ENCODE peak calls at places on chromosomes 2 and 18, in four cellular contexts. One of them, this sample, is unnamed.

GRCh38 chr18:2213905-2214304 is 357.4 kb downstream of the METTL4 start:
- DNase-seq in lower leg skin: no peak
- DNase-seq in endothelial cell: no peak
- DNase-seq in foreskin fibroblast: no peak
- DNase-seq in this sample: no peak

GRCh38 chr18:31217455-31217854 is 54.8 kb upstream of the DSC1 start:
- DNase-seq in foreskin fibroblast: no peak
- DNase-seq in endothelial cell: no peak
- DNase-seq in lower leg skin: no peak
- DNase-seq in this sample: no peak

GRCh38 chr2:73963385-73964120 is 21.2 kb upstream of the TET3 start:
- DNase-seq in foreskin fibroblast: peak
- DNase-seq in lower leg skin: no peak
- DNase-seq in endothelial cell: no peak
- DNase-seq in this sample: no peak

GRCh38 chr18:79693561-79694205 is 14.1 kb downstream of the CTDP1 start:
- DNase-seq in foreskin fibroblast: no peak
- DNase-seq in lower leg skin: no peak
- DNase-seq in endothelial cell: no peak
- DNase-seq in this sample: no peak

GRCh38 chr18:79512461-79513380 is 117.0 kb downstream of the NFATC1 start:
- DNase-seq in foreskin fibroblast: no peak
- DNase-seq in endothelial cell: peak
- DNase-seq in lower leg skin: no peak
- DNase-seq in this sample: no peak

GRCh38 chr2:2333076-2333475 is 2.0 kb upstream of the MYT1L start:
- DNase-seq in endothelial cell: no peak
- DNase-seq in lower leg skin: no peak
- DNase-seq in foreskin fibroblast: no peak
- DNase-seq in this sample: no peak

GRCh38 chr2:220619525-220620267 is 952.4 kb downstream of the EPHA4 start:
- DNase-seq in lower leg skin: peak
- DNase-seq in foreskin fibroblast: no peak
- DNase-seq in endothelial cell: no peak
- DNase-seq in this sample: no peak

GRCh38 chr18:34493566-34494358 is 216.3 kb upstream of the DTNA start:
- DNase-seq in endothelial cell: peak
- DNase-seq in foreskin fibroblast: peak
- DNase-seq in lower leg skin: no peak
- DNase-seq in this sample: no peak

GRCh38 chr18:9861933-9862332 is 23.8 kb upstream of the TXNDC2 start:
- DNase-seq in foreskin fibroblast: no peak
- DNase-seq in lower leg skin: no peak
- DNase-seq in endothelial cell: no peak
- DNase-seq in this sample: no peak

GRCh38 chr2:157838442-157839161 is 37.5 kb downstream of the ACVR1 start:
- DNase-seq in lower leg skin: peak
- DNase-seq in endothelial cell: no peak
- DNase-seq in foreskin fibroblast: peak
- DNase-seq in this sample: no peak

GRCh38 chr18:79926715-79927596 is 24.5 kb downstream of the SLC66A2 start:
- DNase-seq in foreskin fibroblast: no peak
- DNase-seq in lower leg skin: peak
- DNase-seq in endothelial cell: no peak
- DNase-seq in this sample: no peak

GRCh38 chr2:119486886-119487285 is 37.4 kb downstream of the SCTR start:
- DNase-seq in lower leg skin: peak
- DNase-seq in foreskin fibroblast: no peak
- DNase-seq in endothelial cell: no peak
- DNase-seq in this sample: no peak

GRCh38 chr18:75811156-75811555 is 383.7 kb upstream of the SMIM21 start:
- DNase-seq in foreskin fibroblast: no peak
- DNase-seq in endothelial cell: no peak
- DNase-seq in lower leg skin: no peak
- DNase-seq in this sample: no peak

GRCh38 chr2:184835081-184835728 is 236.9 kb downstream of the ZNF804A start:
- DNase-seq in foreskin fibroblast: no peak
- DNase-seq in lower leg skin: no peak
- DNase-seq in endothelial cell: no peak
- DNase-seq in this sample: no peak

GRCh38 chr2:191333911-191334357 is 88.7 kb downstream of the MYO1B start:
- DNase-seq in lower leg skin: peak
- DNase-seq in foreskin fibroblast: peak
- DNase-seq in endothelial cell: no peak
- DNase-seq in this sample: peak

GRCh38 chr2:238130111-238130695 is 8.3 kb upstream of the KLHL30 start:
- DNase-seq in lower leg skin: no peak
- DNase-seq in endothelial cell: no peak
- DNase-seq in foreskin fibroblast: no peak
- DNase-seq in this sample: no peak

GRCh38 chr2:42902939-42903709 is 110.7 kb upstream of the HAAO start:
- DNase-seq in foreskin fibroblast: no peak
- DNase-seq in endothelial cell: no peak
- DNase-seq in lower leg skin: no peak
- DNase-seq in this sample: no peak

GRCh38 chr2:209431701-209432100 is 7.9 kb downstream of the MAP2 start:
- DNase-seq in foreskin fibroblast: peak
- DNase-seq in endothelial cell: no peak
- DNase-seq in lower leg skin: peak
- DNase-seq in this sample: peak

GRCh38 chr18:28065793-28066186 is 111.1 kb downstream of the CDH2 start:
- DNase-seq in lower leg skin: no peak
- DNase-seq in foreskin fibroblast: no peak
- DNase-seq in endothelial cell: no peak
- DNase-seq in this sample: no peak
- TF ChIP-seq CTCF in lower leg skin: no peak
- TF ChIP-seq CTCF in foreskin fibroblast: no peak
- TF ChIP-seq CTCF in endothelial cell: no peak
- TF ChIP-seq CTCF in this sample: no peak

GRCh38 chr18:52345428-52345827 is 5.4 kb downstream of the DCC start:
- DNase-seq in lower leg skin: no peak
- DNase-seq in foreskin fibroblast: no peak
- DNase-seq in endothelial cell: no peak
- DNase-seq in this sample: no peak

GRCh38 chr18:52341617-52342381 is 1.8 kb downstream of the DCC start:
- DNase-seq in lower leg skin: no peak
- DNase-seq in foreskin fibroblast: peak
- DNase-seq in endothelial cell: peak
- DNase-seq in this sample: no peak

GRCh38 chr18:52340466-52341378 is 725 bp downstream of the DCC start:
- DNase-seq in endothelial cell: no peak
- DNase-seq in lower leg skin: no peak
- DNase-seq in foreskin fibroblast: peak
- DNase-seq in this sample: no peak

GRCh38 chr18:52343731-52344340 is 3.8 kb downstream of the DCC start:
- DNase-seq in lower leg skin: no peak
- DNase-seq in foreskin fibroblast: no peak
- DNase-seq in endothelial cell: no peak
- DNase-seq in this sample: no peak

GRCh38 chr18:52343138-52343537 is 3.1 kb downstream of the DCC start:
- DNase-seq in endothelial cell: no peak
- DNase-seq in lower leg skin: no peak
- DNase-seq in foreskin fibroblast: peak
- DNase-seq in this sample: no peak
- TF ChIP-seq CTCF in endothelial cell: no peak
- TF ChIP-seq CTCF in lower leg skin: no peak
- TF ChIP-seq CTCF in foreskin fibroblast: no peak
- TF ChIP-seq CTCF in this sample: no peak

DNA sequence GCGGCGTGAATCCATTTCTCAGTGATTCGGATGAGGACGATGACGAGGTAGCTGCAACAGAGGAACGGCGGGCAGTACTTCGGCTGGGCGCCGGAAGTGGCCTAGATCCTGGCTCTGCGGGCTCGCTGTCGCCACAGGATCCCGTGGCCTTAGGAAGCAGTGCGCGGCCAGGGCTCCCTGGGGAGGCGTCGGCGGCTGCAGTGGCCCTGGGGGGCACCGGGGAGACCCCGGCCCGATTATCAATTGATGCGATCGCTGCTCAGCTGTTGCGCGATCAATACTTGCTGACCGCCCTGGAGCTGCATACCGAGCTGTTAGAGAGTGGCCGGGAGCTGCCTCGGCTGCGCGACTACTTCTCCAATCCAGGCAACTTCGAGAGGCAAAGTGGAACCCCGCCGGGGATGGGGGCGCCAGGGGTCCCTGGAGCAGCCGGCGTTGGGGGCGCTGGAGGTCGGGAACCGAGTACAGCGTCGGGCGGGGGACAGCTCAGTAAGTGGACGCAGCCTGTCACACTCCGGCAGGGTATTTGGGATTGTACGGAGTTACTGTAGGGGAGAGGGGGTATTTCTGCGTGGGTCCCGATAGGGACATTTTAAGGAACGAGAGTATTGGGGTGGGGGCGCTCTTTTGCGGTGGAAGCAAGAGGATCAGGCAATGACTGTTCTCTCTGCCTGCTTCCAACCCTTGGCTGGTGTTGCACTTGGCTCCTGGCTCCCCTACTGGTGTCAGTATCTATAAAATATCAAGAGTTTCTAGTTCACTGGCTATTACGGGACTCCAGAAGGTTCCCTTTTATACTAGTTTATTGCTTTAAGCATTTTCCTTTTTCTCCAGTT is 706 bp downstream of the RELCH start:
- DNase-seq in endothelial cell: peak
- DNase-seq in foreskin fibroblast: peak
- DNase-seq in lower leg skin: peak
- DNase-seq in this sample: no peak
- TF ChIP-seq CTCF in endothelial cell: no peak
- TF ChIP-seq CTCF in foreskin fibroblast: no peak
- TF ChIP-seq CTCF in lower leg skin: no peak
- TF ChIP-seq CTCF in this sample: no peak

DNA sequence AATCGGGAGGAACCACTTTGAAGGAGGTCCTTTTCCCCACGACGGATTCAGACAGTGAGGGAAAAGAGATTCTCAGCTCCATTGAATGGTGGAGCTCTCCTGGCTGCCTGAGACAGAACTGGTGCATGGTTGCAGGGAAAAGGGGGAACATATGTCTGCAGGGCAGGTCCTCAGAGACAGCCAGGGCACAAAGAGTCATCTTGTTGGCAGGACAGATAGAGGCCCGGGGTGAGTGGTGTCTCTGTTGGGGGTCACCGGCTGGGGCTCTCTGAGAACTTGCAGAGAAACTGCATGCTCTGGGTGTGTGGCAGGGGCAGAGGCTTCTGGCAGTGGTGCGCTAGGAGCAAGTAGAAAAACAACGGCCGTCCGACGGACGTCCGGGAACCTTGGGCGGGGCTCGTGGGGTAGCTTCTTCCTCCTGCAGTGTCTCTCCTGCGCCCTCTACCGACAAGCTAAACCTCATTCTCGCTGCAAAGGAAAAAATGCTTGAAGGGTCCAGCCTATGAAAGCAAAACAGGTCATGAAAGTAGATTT is 94.3 kb downstream of the CDCA7 start:
- DNase-seq in endothelial cell: peak
- DNase-seq in lower leg skin: peak
- DNase-seq in foreskin fibroblast: peak
- DNase-seq in this sample: peak
- TF ChIP-seq CTCF in endothelial cell: peak
- TF ChIP-seq CTCF in lower leg skin: no peak
- TF ChIP-seq CTCF in foreskin fibroblast: peak
- TF ChIP-seq CTCF in this sample: peak

DNA sequence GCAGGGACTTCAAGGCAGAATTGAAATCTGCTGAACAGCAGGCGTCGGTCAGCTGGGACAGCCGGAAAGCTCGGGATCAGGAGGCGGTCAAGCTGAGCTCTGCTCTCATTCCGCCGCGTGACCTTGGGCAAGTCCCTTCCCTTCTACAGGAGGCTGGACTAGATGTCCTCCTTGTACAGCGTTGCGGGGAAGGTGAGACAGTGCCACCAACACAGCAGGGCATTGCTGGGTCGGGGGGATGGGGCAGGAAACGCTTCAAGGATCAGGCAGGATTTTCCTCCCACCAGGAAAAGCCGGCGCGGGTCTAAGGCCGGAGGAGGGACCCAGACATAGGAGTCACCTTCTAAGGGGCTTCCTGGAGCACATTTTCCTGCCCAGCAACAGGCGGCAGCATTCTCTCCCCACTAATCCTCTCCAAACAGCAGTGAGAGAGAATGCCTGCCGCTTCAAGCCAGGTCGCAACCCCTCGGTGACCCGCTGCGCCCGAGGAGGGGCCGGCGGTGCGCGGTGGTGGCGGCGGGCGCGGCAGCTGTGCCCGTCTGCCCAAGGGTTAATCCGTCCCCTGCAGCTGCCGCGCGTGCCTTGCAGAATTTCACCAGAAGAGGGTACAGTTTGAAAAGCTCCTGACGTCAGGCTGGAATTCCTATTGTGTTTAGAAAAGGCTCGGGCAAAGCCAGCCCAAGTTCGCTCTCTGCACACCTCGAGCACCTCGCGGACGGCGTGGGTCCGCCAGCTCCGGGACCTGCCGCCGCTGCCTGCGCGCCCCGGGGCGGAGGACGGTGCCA is at the start of gene KCNF1:
- DNase-seq in endothelial cell: peak
- DNase-seq in lower leg skin: no peak
- DNase-seq in foreskin fibroblast: peak
- DNase-seq in this sample: no peak
- TF ChIP-seq CTCF in endothelial cell: no peak
- TF ChIP-seq CTCF in lower leg skin: no peak
- TF ChIP-seq CTCF in foreskin fibroblast: no peak
- TF ChIP-seq CTCF in this sample: peak

GRCh38 chr2:46499392-46499785 is 20.0 kb downstream of the TMEM247 start:
- DNase-seq in lower leg skin: no peak
- DNase-seq in foreskin fibroblast: no peak
- DNase-seq in endothelial cell: no peak
- DNase-seq in this sample: no peak
- TF ChIP-seq CTCF in lower leg skin: no peak
- TF ChIP-seq CTCF in foreskin fibroblast: no peak
- TF ChIP-seq CTCF in endothelial cell: no peak
- TF ChIP-seq CTCF in this sample: no peak

DNA sequence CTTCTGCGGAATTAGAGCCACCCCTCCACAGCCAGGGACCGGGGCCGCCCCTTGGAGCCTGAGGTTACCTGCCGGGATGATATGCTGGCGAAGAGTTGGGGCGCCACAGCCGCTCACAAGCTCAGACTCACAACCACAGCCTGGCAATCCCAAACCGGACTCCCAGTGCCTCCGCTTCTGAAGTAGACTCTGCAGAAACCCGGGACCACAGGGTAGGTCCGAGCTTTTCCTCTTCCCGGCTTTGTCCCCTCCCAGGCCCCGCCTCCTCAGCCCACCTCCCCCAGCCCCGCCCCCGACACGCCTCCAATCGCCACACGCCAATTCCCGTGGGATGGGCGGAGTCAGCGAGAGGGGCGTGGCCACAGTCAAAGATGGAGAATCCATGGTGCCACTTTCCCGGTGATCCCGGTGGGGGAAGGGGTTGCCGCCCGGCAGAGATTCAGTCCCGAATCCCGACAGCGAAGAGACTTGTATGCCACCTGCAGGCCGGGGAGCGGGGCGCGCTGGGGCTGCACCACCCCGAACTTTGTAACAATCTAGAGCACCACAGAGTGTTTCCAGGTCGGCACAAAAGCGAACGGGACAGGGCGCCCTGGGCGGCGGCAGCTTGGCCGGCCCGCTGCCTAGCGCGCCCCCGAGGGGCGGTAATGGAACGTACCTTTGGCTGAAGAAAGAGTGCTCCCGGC is at the start of gene IDH1:
- DNase-seq in lower leg skin: peak
- DNase-seq in endothelial cell: peak
- DNase-seq in foreskin fibroblast: peak
- DNase-seq in this sample: peak
- TF ChIP-seq CTCF in lower leg skin: no peak
- TF ChIP-seq CTCF in endothelial cell: peak
- TF ChIP-seq CTCF in foreskin fibroblast: peak
- TF ChIP-seq CTCF in this sample: peak